ENCODE peak calls at places on chromosomes 6 and 20, in four cellular contexts. F is suprapubic skin, W is brain microvascular endothelial cell, A is breast epithelium. G is an unnamed sample.

GRCh38 chr20:53001502-53002301 is 29.5 kb downstream of the TSHZ2 start:
- DNase-seq in F (no peak), W (no peak), A (no peak), G (peak)

GRCh38 chr6:41799517-41799916 is 12.0 kb downstream of the TOMM6 start:
- DNase-seq in F (no peak), W (no peak), A (no peak), G (no peak)

GRCh38 chr6:40931927-40932326 is 107.1 kb downstream of the UNC5CL start:
- DNase-seq in F (no peak), W (no peak), A (no peak), G (no peak)

GRCh38 chr6:142774292-142774691 is 170.7 kb downstream of the HIVEP2 start:
- DNase-seq in F (no peak), W (no peak), A (no peak), G (no peak)

GRCh38 chr6:97440590-97441176 is 157.7 kb upstream of the MMS22L start:
- DNase-seq in F (no peak), W (peak), A (no peak), G (no peak)

GRCh38 chr6:154650351-154650750 is 82.9 kb upstream of the SCAF8 start:
- DNase-seq in F (no peak), W (no peak), A (no peak), G (no peak)

GRCh38 chr6:106789436-106790145 is 160.2 kb downstream of the QRSL1 start:
- DNase-seq in F (no peak), W (no peak), A (no peak), G (no peak)

GRCh38 chr20:32482251-32483220 is 102.6 kb downstream of the NOL4L start:
- DNase-seq in F (peak), W (no peak), A (no peak), G (no peak)

GRCh38 chr6:89254569-89254968 is 37.4 kb upstream of the GABRR1 start:
- DNase-seq in F (no peak), W (no peak), A (no peak), G (no peak)

GRCh38 chr20:11379257-11380011 is 538.3 kb upstream of the BTBD3 start:
- DNase-seq in F (no peak), W (peak), A (no peak), G (no peak)

GRCh38 chr6:1596088-1596852 is 13.4 kb upstream of the FOXC1 start:
- DNase-seq in F (no peak), W (no peak), A (peak), G (no peak)

GRCh38 chr6:36867471-36868224 is 7.0 kb downstream of the PPIL1 start:
- DNase-seq in F (no peak), W (no peak), A (no peak), G (no peak)

GRCh38 chr6:148508401-148509151 is 165.9 kb downstream of the SASH1 start:
- DNase-seq in F (no peak), W (no peak), A (no peak), G (no peak)
- H3K4me3 ChIP-seq in F (peak), W (peak), A (peak), G (peak)

GRCh38 chr6:31548423-31548873 is 1.0 kb downstream of the NFKBIL1 start:
- DNase-seq in F (no peak), W (no peak), A (no peak), G (no peak)
- H3K4me3 ChIP-seq in F (peak), W (peak), A (peak), G (peak)

GRCh38 chr20:57445298-57445697 is 54.1 kb downstream of the RBM38 start:
- DNase-seq in F (no peak), W (no peak), A (no peak), G (no peak)
- H3K4me3 ChIP-seq in F (no peak), W (no peak), A (no peak), G (no peak)

GRCh38 chr6:134714679-134715078 is 235.2 kb downstream of the ALDH8A1 start:
- DNase-seq in F (no peak), W (no peak), A (no peak), G (no peak)
- H3K4me3 ChIP-seq in F (no peak), W (no peak), A (peak), G (no peak)

G was measured in esophagus muscularis mucosa.